ENCODE peak calls at places on chromosomes 7 and 10, in ten cellular contexts. One of them, this sample, is unnamed. For H3K4me1, the result is how much of the 10 kb centered on the place peaks cover.

GRCh38 chr10:128116851-128117615 is 9.2 kb downstream of the MKI67 start:
- DNase-seq in heart left ventricle: no peak
- DNase-seq in right atrium auricular region: no peak
- DNase-seq in CD4-positive, CD25-positive, alpha-beta regulatory T cell: no peak
- DNase-seq in OCI-LY7: no peak
- DNase-seq in CD8-positive, alpha-beta memory T cell: no peak
- DNase-seq in PC-9: no peak
- DNase-seq in H9: no peak
- DNase-seq in fibroblast of lung: no peak
- DNase-seq in lung: no peak
- DNase-seq in this sample: no peak

GRCh38 chr10:43136995-43137700 is 1.1 kb upstream of the CSGALNACT2 start:
- DNase-seq in CD4-positive, CD25-positive, alpha-beta regulatory T cell: no peak
- DNase-seq in OCI-LY7: no peak
- DNase-seq in right atrium auricular region: no peak
- DNase-seq in heart left ventricle: no peak
- DNase-seq in H9: no peak
- DNase-seq in fibroblast of lung: peak
- DNase-seq in PC-9: no peak
- DNase-seq in CD8-positive, alpha-beta memory T cell: no peak
- DNase-seq in lung: peak
- DNase-seq in this sample: no peak

GRCh38 chr7:117247809-117248208 is 75.0 kb downstream of the WNT2 start:
- DNase-seq in heart left ventricle: no peak
- DNase-seq in OCI-LY7: no peak
- DNase-seq in lung: no peak
- DNase-seq in fibroblast of lung: peak
- DNase-seq in PC-9: no peak
- DNase-seq in CD4-positive, CD25-positive, alpha-beta regulatory T cell: no peak
- DNase-seq in H9: no peak
- DNase-seq in CD8-positive, alpha-beta memory T cell: no peak
- DNase-seq in right atrium auricular region: no peak
- DNase-seq in this sample: no peak

GRCh38 chr7:6273917-6274630 is 1.6 kb upstream of the CYTH3 start:
- DNase-seq in H9: no peak
- DNase-seq in fibroblast of lung: no peak
- DNase-seq in CD4-positive, CD25-positive, alpha-beta regulatory T cell: no peak
- DNase-seq in lung: no peak
- DNase-seq in right atrium auricular region: no peak
- DNase-seq in PC-9: no peak
- DNase-seq in OCI-LY7: no peak
- DNase-seq in CD8-positive, alpha-beta memory T cell: no peak
- DNase-seq in heart left ventricle: no peak
- DNase-seq in this sample: no peak

GRCh38 chr10:132396495-132397035 is 435 bp upstream of the PWWP2B start:
- DNase-seq in OCI-LY7: peak
- DNase-seq in CD8-positive, alpha-beta memory T cell: peak
- DNase-seq in fibroblast of lung: peak
- DNase-seq in right atrium auricular region: no peak
- DNase-seq in H9: no peak
- DNase-seq in lung: peak
- DNase-seq in CD4-positive, CD25-positive, alpha-beta regulatory T cell: peak
- DNase-seq in heart left ventricle: peak
- DNase-seq in PC-9: peak
- DNase-seq in this sample: no peak

GRCh38 chr7:146008293-146008692 is 108.3 kb upstream of the CNTNAP2 start:
- DNase-seq in CD8-positive, alpha-beta memory T cell: no peak
- DNase-seq in H9: no peak
- DNase-seq in right atrium auricular region: no peak
- DNase-seq in CD4-positive, CD25-positive, alpha-beta regulatory T cell: no peak
- DNase-seq in OCI-LY7: no peak
- DNase-seq in PC-9: no peak
- DNase-seq in fibroblast of lung: no peak
- DNase-seq in lung: no peak
- DNase-seq in heart left ventricle: no peak
- DNase-seq in this sample: no peak

GRCh38 chr10:4370376-4370775 is 455.6 kb upstream of the AKR1E2 start:
- DNase-seq in CD4-positive, CD25-positive, alpha-beta regulatory T cell: no peak
- DNase-seq in fibroblast of lung: peak
- DNase-seq in CD8-positive, alpha-beta memory T cell: no peak
- DNase-seq in H9: no peak
- DNase-seq in PC-9: no peak
- DNase-seq in right atrium auricular region: no peak
- DNase-seq in heart left ventricle: no peak
- DNase-seq in lung: no peak
- DNase-seq in OCI-LY7: no peak
- DNase-seq in this sample: no peak

GRCh38 chr7:116782177-116782711 is 80.1 kb upstream of the CAPZA2 start:
- DNase-seq in CD4-positive, CD25-positive, alpha-beta regulatory T cell: no peak
- DNase-seq in CD8-positive, alpha-beta memory T cell: no peak
- DNase-seq in lung: no peak
- DNase-seq in fibroblast of lung: peak
- DNase-seq in H9: no peak
- DNase-seq in OCI-LY7: no peak
- DNase-seq in right atrium auricular region: no peak
- DNase-seq in heart left ventricle: no peak
- DNase-seq in PC-9: no peak
- DNase-seq in this sample: no peak

GRCh38 chr10:112963835-112964234 is 13.8 kb downstream of the TCF7L2 start:
- DNase-seq in PC-9: peak
- DNase-seq in heart left ventricle: no peak
- DNase-seq in OCI-LY7: no peak
- DNase-seq in CD8-positive, alpha-beta memory T cell: no peak
- DNase-seq in fibroblast of lung: peak
- DNase-seq in CD4-positive, CD25-positive, alpha-beta regulatory T cell: no peak
- DNase-seq in right atrium auricular region: no peak
- DNase-seq in lung: no peak
- DNase-seq in H9: no peak
- DNase-seq in this sample: no peak

GRCh38 chr7:44440577-44441078 is 49.8 kb downstream of the NUDCD3 start:
- DNase-seq in fibroblast of lung: no peak
- DNase-seq in heart left ventricle: no peak
- DNase-seq in CD4-positive, CD25-positive, alpha-beta regulatory T cell: no peak
- DNase-seq in right atrium auricular region: no peak
- DNase-seq in CD8-positive, alpha-beta memory T cell: no peak
- DNase-seq in PC-9: no peak
- DNase-seq in H9: no peak
- DNase-seq in lung: no peak
- DNase-seq in OCI-LY7: no peak
- DNase-seq in this sample: no peak

GRCh38 chr7:128906001-128906765 is 4.3 kb downstream of the KCP start:
- DNase-seq in right atrium auricular region: no peak
- DNase-seq in lung: no peak
- DNase-seq in H9: peak
- DNase-seq in OCI-LY7: no peak
- DNase-seq in fibroblast of lung: no peak
- DNase-seq in CD4-positive, CD25-positive, alpha-beta regulatory T cell: no peak
- DNase-seq in heart left ventricle: peak
- DNase-seq in PC-9: no peak
- DNase-seq in CD8-positive, alpha-beta memory T cell: peak
- DNase-seq in this sample: no peak

GRCh38 chr10:12784646-12785045 is 216.9 kb downstream of the CCDC3 start:
- DNase-seq in CD8-positive, alpha-beta memory T cell: no peak
- DNase-seq in right atrium auricular region: no peak
- DNase-seq in H9: no peak
- DNase-seq in CD4-positive, CD25-positive, alpha-beta regulatory T cell: no peak
- DNase-seq in PC-9: no peak
- DNase-seq in heart left ventricle: no peak
- DNase-seq in OCI-LY7: no peak
- DNase-seq in fibroblast of lung: peak
- DNase-seq in lung: no peak
- DNase-seq in this sample: no peak

GRCh38 chr10:12780634-12781601 is 220.6 kb downstream of the CCDC3 start:
- DNase-seq in fibroblast of lung: peak
- DNase-seq in CD8-positive, alpha-beta memory T cell: no peak
- DNase-seq in PC-9: no peak
- DNase-seq in H9: no peak
- DNase-seq in right atrium auricular region: no peak
- DNase-seq in OCI-LY7: no peak
- DNase-seq in heart left ventricle: peak
- DNase-seq in CD4-positive, CD25-positive, alpha-beta regulatory T cell: no peak
- DNase-seq in lung: no peak
- DNase-seq in this sample: no peak

GRCh38 chr10:12782537-12782936 is 219.0 kb downstream of the CCDC3 start:
- DNase-seq in right atrium auricular region: no peak
- DNase-seq in PC-9: peak
- DNase-seq in H9: peak
- DNase-seq in lung: no peak
- DNase-seq in fibroblast of lung: no peak
- DNase-seq in CD8-positive, alpha-beta memory T cell: no peak
- DNase-seq in CD4-positive, CD25-positive, alpha-beta regulatory T cell: no peak
- DNase-seq in heart left ventricle: no peak
- DNase-seq in OCI-LY7: peak
- DNase-seq in this sample: no peak

GRCh38 chr10:12785338-12785934 is 216.1 kb downstream of the CCDC3 start:
- DNase-seq in right atrium auricular region: no peak
- DNase-seq in PC-9: peak
- DNase-seq in fibroblast of lung: no peak
- DNase-seq in CD8-positive, alpha-beta memory T cell: no peak
- DNase-seq in lung: no peak
- DNase-seq in H9: no peak
- DNase-seq in OCI-LY7: no peak
- DNase-seq in heart left ventricle: no peak
- DNase-seq in CD4-positive, CD25-positive, alpha-beta regulatory T cell: no peak
- DNase-seq in this sample: no peak

DNA sequence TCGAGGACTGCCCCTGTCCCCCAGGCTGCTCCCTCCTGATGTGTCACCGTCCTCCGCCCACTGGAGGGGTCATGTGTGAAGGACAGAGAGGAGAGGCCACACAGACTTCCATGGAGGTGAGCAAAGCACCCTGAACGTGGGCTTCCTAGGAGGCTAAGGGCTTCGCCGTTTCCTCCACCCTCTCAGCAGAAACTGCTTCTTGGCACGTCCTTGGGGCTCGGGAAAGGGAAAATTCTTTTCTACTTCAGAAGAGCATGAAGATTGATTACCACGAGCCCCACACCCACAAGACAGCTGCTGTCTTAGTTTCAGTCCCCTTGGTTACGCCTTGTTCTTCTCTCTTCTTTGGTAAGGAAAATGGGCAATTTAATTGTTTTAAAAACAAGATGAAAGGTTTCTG is 218.2 kb downstream of the CCDC3 start:
- DNase-seq in right atrium auricular region: no peak
- DNase-seq in CD4-positive, CD25-positive, alpha-beta regulatory T cell: no peak
- DNase-seq in heart left ventricle: no peak
- DNase-seq in CD8-positive, alpha-beta memory T cell: no peak
- DNase-seq in fibroblast of lung: peak
- DNase-seq in PC-9: no peak
- DNase-seq in H9: no peak
- DNase-seq in lung: no peak
- DNase-seq in OCI-LY7: no peak
- DNase-seq in this sample: no peak
- H3K27ac ChIP-seq in right atrium auricular region: no peak
- H3K27ac ChIP-seq in CD4-positive, CD25-positive, alpha-beta regulatory T cell: no peak
- H3K27ac ChIP-seq in heart left ventricle: no peak
- H3K27ac ChIP-seq in CD8-positive, alpha-beta memory T cell: no peak
- H3K27ac ChIP-seq in fibroblast of lung: no peak
- H3K27ac ChIP-seq in PC-9: no peak
- H3K27ac ChIP-seq in H9: no peak
- H3K27ac ChIP-seq in lung: no peak
- H3K27ac ChIP-seq in OCI-LY7: no peak
- H3K27ac ChIP-seq in this sample: no peak

DNA sequence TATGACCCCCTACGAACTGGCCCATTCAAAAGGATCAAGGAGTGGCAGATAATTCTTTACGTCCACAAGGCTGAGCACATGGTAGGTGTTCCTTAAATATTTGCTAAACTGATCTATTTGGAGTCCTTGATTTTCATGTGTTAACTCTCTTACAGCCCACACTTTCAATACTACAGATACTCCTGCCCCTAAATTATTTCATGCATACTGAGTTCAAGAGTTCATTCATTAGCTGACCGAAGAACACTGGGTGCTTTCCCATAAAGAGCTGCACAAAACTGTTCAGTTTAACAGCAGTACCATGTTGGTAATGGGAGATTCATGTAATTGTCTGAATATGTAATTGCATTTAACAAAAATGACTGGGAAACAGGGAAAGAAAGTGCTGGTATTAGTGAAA is 170.5 kb upstream of the ADO start:
- DNase-seq in lung: no peak
- DNase-seq in PC-9: no peak
- DNase-seq in H9: no peak
- DNase-seq in CD4-positive, CD25-positive, alpha-beta regulatory T cell: no peak
- DNase-seq in OCI-LY7: no peak
- DNase-seq in CD8-positive, alpha-beta memory T cell: no peak
- DNase-seq in heart left ventricle: no peak
- DNase-seq in fibroblast of lung: no peak
- DNase-seq in right atrium auricular region: no peak
- DNase-seq in this sample: no peak
- H3K4me1 ChIP-seq in lung: under half
- H3K4me1 ChIP-seq in PC-9: under half
- H3K4me1 ChIP-seq in H9: under half
- H3K4me1 ChIP-seq in CD4-positive, CD25-positive, alpha-beta regulatory T cell: under half
- H3K4me1 ChIP-seq in OCI-LY7: half or more
- H3K4me1 ChIP-seq in CD8-positive, alpha-beta memory T cell: under half
- H3K4me1 ChIP-seq in heart left ventricle: under half
- H3K4me1 ChIP-seq in fibroblast of lung: under half
- H3K4me1 ChIP-seq in right atrium auricular region: under half
- H3K4me1 ChIP-seq in this sample: under half

DNA sequence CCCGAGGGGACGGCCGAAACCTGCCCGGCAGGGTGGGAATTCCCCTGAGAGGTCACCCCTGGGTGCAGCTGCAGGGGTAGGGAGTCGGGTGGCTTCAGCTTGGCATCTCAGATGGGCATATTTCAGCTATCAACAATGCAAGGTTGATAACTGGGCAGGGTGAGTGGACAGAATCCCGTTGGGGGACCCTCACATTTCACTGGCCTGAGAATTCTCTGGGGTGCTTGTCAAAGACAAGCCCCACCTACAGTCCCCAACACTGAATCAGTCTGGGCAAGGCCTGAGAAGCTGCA is 3.2 kb downstream of the RGS10 start:
- DNase-seq in CD8-positive, alpha-beta memory T cell: no peak
- DNase-seq in PC-9: peak
- DNase-seq in fibroblast of lung: no peak
- DNase-seq in heart left ventricle: no peak
- DNase-seq in H9: no peak
- DNase-seq in lung: no peak
- DNase-seq in OCI-LY7: no peak
- DNase-seq in right atrium auricular region: no peak
- DNase-seq in CD4-positive, CD25-positive, alpha-beta regulatory T cell: no peak
- DNase-seq in this sample: no peak
- H3K27ac ChIP-seq in CD8-positive, alpha-beta memory T cell: peak
- H3K27ac ChIP-seq in PC-9: peak
- H3K27ac ChIP-seq in fibroblast of lung: no peak
- H3K27ac ChIP-seq in heart left ventricle: no peak
- H3K27ac ChIP-seq in H9: no peak
- H3K27ac ChIP-seq in lung: no peak
- H3K27ac ChIP-seq in OCI-LY7: no peak
- H3K27ac ChIP-seq in right atrium auricular region: no peak
- H3K27ac ChIP-seq in CD4-positive, CD25-positive, alpha-beta regulatory T cell: peak
- H3K27ac ChIP-seq in this sample: no peak

DNA sequence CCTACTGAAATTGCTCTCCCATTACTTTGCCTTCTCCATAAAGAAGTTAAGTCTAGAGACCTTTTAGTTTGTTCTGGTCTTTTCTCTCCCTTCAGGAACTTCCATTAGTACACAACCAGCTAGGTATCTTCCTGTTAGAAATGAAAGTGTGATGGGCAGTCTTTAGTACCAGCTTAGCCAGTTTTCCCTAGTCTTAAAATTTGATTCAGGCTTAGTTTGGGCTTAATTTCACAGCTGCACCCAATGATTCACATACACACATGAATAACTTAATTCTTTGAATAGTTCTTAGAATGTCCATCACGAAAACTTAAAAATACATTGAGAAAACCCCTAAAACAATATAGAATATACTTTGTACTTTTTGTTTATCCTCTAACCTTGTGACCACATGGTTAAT is 2.4 kb upstream of the PPP1R9A start:
- DNase-seq in PC-9: no peak
- DNase-seq in CD4-positive, CD25-positive, alpha-beta regulatory T cell: no peak
- DNase-seq in OCI-LY7: no peak
- DNase-seq in heart left ventricle: no peak
- DNase-seq in CD8-positive, alpha-beta memory T cell: no peak
- DNase-seq in right atrium auricular region: no peak
- DNase-seq in lung: no peak
- DNase-seq in fibroblast of lung: no peak
- DNase-seq in H9: no peak
- DNase-seq in this sample: no peak
- H3K4me1 ChIP-seq in PC-9: under half
- H3K4me1 ChIP-seq in CD4-positive, CD25-positive, alpha-beta regulatory T cell: under half
- H3K4me1 ChIP-seq in OCI-LY7: under half
- H3K4me1 ChIP-seq in heart left ventricle: under half
- H3K4me1 ChIP-seq in CD8-positive, alpha-beta memory T cell: under half
- H3K4me1 ChIP-seq in right atrium auricular region: under half
- H3K4me1 ChIP-seq in lung: under half
- H3K4me1 ChIP-seq in fibroblast of lung: under half
- H3K4me1 ChIP-seq in H9: under half
- H3K4me1 ChIP-seq in this sample: under half

This sample was measured in iPS DF 6.9.